ENCODE peak calls at places on chromosomes 12 and 14, in nine cellular contexts. F, L, T, N, P, J, Z, S and K are unnamed samples.

GRCh38 chr12:85278598-85279448 is 1.2 kb upstream of the ALX1 start:
- DNase-seq in T (peak; percentile 37), L (no peak), S (peak; percentile 3), J (no peak), Z (no peak), F (no peak), N (no peak), P (no peak), K (peak; percentile 13)

GRCh38 chr12:65010437-65010836 is 110.7 kb downstream of the WIF1 start:
- DNase-seq in Z (no peak), F (no peak), S (no peak), L (no peak), P (no peak), J (no peak), T (no peak), N (no peak), K (no peak)

GRCh38 chr12:5548152-5548933 is 116.4 kb downstream of the NTF3 start:
- DNase-seq in S (no peak), Z (no peak), T (no peak), P (no peak), L (no peak), J (no peak), N (no peak), F (no peak), K (no peak)

GRCh38 chr14:35897616-35898111 is 71.5 kb downstream of the BRMS1L start:
- DNase-seq in F (no peak), L (no peak), P (no peak), J (no peak), Z (no peak), S (no peak), N (no peak), T (peak; percentile 40), K (peak; percentile 81)

GRCh38 chr14:29521526-29522137 is 406.0 kb downstream of the PRKD1 start:
- DNase-seq in F (no peak), P (peak; percentile 21), N (peak; percentile 3), J (no peak), S (peak; percentile 2), Z (no peak), T (peak; percentile 38), L (no peak), K (peak; percentile 62)

GRCh38 chr14:97350894-97351713 is 553.9 kb downstream of the VRK1 start:
- DNase-seq in T (no peak), L (no peak), J (no peak), S (no peak), F (no peak), Z (no peak), P (no peak), N (no peak), K (no peak)

GRCh38 chr12:43847427-43847826 is 11.5 kb downstream of the TMEM117 start:
- DNase-seq in Z (peak; percentile 77), F (no peak), P (no peak), N (no peak), J (no peak), S (peak; percentile 81), T (no peak), L (peak; percentile 50), K (no peak)

GRCh38 chr12:51362307-51362706 is 15.8 kb upstream of the CELA1 start:
- DNase-seq in T (no peak), S (no peak), L (no peak), P (no peak), F (no peak), J (no peak), Z (no peak), N (no peak), K (no peak)

GRCh38 chr12:106333756-106334155 is 23.8 kb upstream of the POLR3B start:
- DNase-seq in F (no peak), T (no peak), S (no peak), Z (no peak), L (no peak), N (no peak), P (no peak), J (no peak), K (no peak)

GRCh38 chr12:115553622-115554021 is 723.9 kb downstream of the MED13L start:
- DNase-seq in J (no peak), Z (no peak), S (no peak), T (no peak), P (no peak), L (no peak), N (no peak), F (no peak), K (no peak)

DNA sequence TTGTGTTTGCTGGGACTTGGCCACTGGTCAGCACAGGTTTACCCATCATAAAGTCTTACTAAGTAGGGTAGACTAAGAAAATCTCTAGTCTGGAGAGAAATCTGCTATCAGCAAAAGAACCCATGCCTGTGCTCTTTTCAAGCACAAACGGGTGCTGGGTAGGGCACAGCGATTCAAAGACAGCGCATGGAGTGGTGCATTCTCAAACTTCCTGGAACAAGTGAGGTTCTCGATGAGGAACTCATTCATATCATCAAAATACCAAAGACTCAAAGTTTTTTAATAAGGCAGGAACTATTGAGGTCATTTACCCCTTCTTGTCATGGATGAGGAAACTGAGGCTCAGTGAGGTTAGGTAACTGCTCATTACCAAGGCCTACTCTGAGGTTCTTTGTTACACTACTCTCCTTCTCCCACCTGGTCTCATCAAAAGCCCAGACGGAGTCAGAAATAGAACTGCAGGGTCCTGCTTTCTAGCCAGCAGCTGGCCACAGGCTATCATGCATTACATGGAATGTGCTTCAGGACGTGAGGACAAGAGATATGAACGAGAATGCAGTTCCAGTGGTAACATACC is 390.3 kb downstream of the ZFP36L1 start:
- DNase-seq in L (no peak), P (no peak), S (no peak), J (no peak), F (no peak), T (no peak), N (no peak), Z (no peak), K (no peak)
- H3K4me1 ChIP-seq in L (peaks cover 51% of the 10 kb centered on the region), P (no peaks in the 10 kb centered on the region), S (peaks cover 24% of the 10 kb centered on the region), J (peaks cover 65% of the 10 kb centered on the region), F (peaks cover 37% of the 10 kb centered on the region), T (peaks cover 25% of the 10 kb centered on the region), N (peaks cover 63% of the 10 kb centered on the region), Z (peaks cover 6% of the 10 kb centered on the region), K (peaks cover 25% of the 10 kb centered on the region)

DNA sequence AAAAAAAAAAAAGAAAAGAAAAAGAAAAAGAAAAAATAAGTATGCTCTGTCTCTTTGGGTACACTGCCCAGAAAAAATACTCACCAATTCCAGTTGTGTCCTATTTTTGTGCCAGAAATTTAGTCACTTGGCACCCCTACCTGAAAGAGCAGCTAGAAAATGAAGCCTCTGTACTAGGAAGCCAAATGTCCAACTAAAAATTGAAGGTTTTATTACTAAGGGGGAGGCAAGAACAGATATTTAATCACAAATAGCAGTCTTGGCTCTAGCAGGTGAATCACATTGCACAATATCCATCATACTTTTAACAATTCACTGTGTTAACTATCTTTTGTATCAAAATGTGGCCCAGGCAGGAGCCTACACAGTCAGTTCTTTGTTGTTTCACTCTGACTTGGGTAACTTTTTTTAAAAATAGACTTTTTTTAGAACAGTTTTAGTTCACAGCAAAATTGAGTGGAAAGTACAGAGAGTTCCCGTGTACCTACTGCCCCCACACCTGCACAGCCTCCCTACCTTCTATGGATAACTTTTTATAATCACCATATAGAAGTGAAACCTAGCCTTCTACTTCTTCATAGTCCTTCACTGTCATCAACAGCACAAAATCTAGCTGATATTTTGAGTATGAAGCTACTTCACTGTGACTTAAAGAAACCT is 87.1 kb upstream of the ATF7IP start:
- DNase-seq in F (no peak), N (peak; percentile 79), S (no peak), T (no peak), P (no peak), J (no peak), L (no peak), Z (no peak), K (no peak)
- H2AFZ ChIP-seq in F (no peak overlapping the region), N (peak overlapping the region; percentile 65), S (no peak overlapping the region), T (no peak overlapping the region), P (no peak overlapping the region), J (peak overlapping the region; percentile 49), L (no peak overlapping the region), Z (no peak overlapping the region), K (no peak overlapping the region)

DNA sequence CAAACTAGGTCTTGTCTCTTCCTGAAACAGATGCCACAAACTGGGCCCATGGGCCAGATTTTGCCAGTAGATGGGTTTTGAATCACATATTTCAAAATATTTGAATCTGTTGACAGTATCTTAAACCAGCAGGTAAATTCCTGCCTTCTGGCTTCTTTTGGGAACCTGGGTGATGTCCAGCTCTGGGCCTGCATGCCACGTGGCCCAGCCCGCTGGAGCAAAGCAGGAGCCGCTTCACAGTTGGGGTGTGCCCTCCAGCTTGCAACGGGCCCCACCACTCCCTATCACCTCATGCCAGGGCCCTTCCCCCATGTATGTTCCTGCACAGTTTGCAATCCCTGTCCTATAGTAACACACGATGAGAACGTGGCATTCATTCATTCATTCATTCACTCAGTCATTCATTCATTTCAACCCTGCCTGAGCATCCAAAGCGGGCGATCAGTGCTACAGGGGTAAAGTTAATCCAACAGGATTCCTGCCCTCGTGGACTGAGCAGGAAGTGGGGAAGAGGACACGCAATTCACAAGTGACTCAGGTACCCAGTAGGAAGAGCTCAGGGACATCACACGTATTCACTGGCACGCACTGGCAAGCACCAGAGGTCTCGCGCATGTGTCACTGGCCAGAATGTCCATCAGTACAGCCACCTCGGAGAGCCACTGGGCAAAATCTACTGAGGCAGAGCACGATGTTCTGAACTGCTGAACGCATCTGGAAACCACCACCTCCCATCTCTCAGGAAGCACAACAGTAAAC is 27.8 kb downstream of the SCARB1 start:
- DNase-seq in P (no peak), T (no peak), J (no peak), S (no peak), F (no peak), L (no peak), Z (no peak), N (no peak), K (no peak)
- H3K4me1 ChIP-seq in P (peaks cover 9% of the 10 kb centered on the region), T (peaks cover 21% of the 10 kb centered on the region), J (no peaks in the 10 kb centered on the region), S (peaks cover 12% of the 10 kb centered on the region), F (peaks cover 35% of the 10 kb centered on the region), L (peaks cover 16% of the 10 kb centered on the region), Z (peaks cover 8% of the 10 kb centered on the region), N (no peaks in the 10 kb centered on the region), K (peaks cover 19% of the 10 kb centered on the region)

GRCh38 chr14:54691525-54692260 is 124.8 kb downstream of the SAMD4A start:
- DNase-seq in S (peak; percentile 58), F (peak; percentile 53), J (no peak), N (peak; percentile 40), T (peak; percentile 71), Z (no peak), L (no peak), P (peak; percentile 53), K (peak; percentile 84)
- H2AFZ ChIP-seq in S (no peak overlapping the region), F (no peak overlapping the region), J (no peak overlapping the region), N (no peak overlapping the region), T (no peak overlapping the region), Z (no peak overlapping the region), L (no peak overlapping the region), P (no peak overlapping the region), K (no peak overlapping the region)